ENCODE peak calls at places on chromosomes 6 and 20, in five cellular contexts. G is AG09309, D is fibroblast of the aortic adventitia, A is RWPE2, J is heart left ventricle. E is an unnamed sample.

GRCh38 chr20:17457064-17457463 is 74.1 kb downstream of the BFSP1 start:
- DNase-seq in G (no peak), A (no peak), D (no peak), J (no peak), E (no peak)

GRCh38 chr6:130183271-130184222 is 39.2 kb downstream of the SAMD3 start:
- DNase-seq in J (no peak), G (no peak), A (no peak), D (no peak), E (no peak)

GRCh38 chr6:28711325-28711724 is 185.6 kb downstream of the GPX5 start:
- DNase-seq in D (no peak), G (no peak), J (no peak), A (no peak), E (no peak)

GRCh38 chr6:56570434-56571359 is 72.0 kb downstream of the DST start:
- DNase-seq in G (no peak), D (peak; percentile 47), A (no peak), J (no peak), E (no peak)

GRCh38 chr6:98039876-98040605 is 757.0 kb upstream of the MMS22L start:
- DNase-seq in G (no peak), D (no peak), A (no peak), J (no peak), E (no peak)

GRCh38 chr20:1826046-1826445 is 69.2 kb upstream of the SIRPA start:
- DNase-seq in J (no peak), G (no peak), A (no peak), D (no peak), E (no peak)

GRCh38 chr6:41545174-41545702 is 943 bp upstream of the FOXP4 start:
- DNase-seq in D (no peak), A (no peak), J (no peak), G (no peak), E (no peak)

GRCh38 chr20:56722042-56722441 is 92.9 kb downstream of the TFAP2C start:
- DNase-seq in D (no peak), G (no peak), A (peak; percentile 55), J (no peak), E (no peak)

GRCh38 chr6:45185403-45186251 is 142.5 kb upstream of the RUNX2 start:
- DNase-seq in D (peak; percentile 21), G (no peak), J (no peak), A (no peak), E (no peak)

GRCh38 chr6:88422831-88423230 is 256.7 kb upstream of the CNR1 start:
- DNase-seq in D (no peak), G (no peak), J (no peak), A (no peak), E (no peak)

GRCh38 chr6:24325978-24326377 is 31.9 kb downstream of the DCDC2 start:
- DNase-seq in G (no peak), D (no peak), J (no peak), A (no peak), E (no peak)

GRCh38 chr20:53565254-53565653 is 28.4 kb downstream of the ZNF217 start:
- DNase-seq in J (no peak), D (no peak), A (no peak), G (no peak), E (no peak)

GRCh38 chr6:5484692-5485091 is 223.4 kb downstream of the FARS2 start:
- DNase-seq in J (no peak), A (no peak), G (no peak), D (no peak), E (no peak)

GRCh38 chr6:136477548-136477947 is 72.7 kb downstream of the MAP7 start:
- DNase-seq in J (no peak), D (no peak), G (no peak), A (no peak), E (no peak)

GRCh38 chr6:108684809-108685329 is 124.2 kb downstream of the FOXO3 start:
- DNase-seq in G (peak; percentile 4), A (no peak), J (no peak), D (peak; percentile 49), E (peak; percentile 91)

GRCh38 chr6:30541515-30542403 is 14.5 kb downstream of the GNL1 start:
- DNase-seq in G (peak; percentile 52), J (peak; percentile 86), D (peak; percentile 91), A (no peak), E (peak; percentile 59)

GRCh38 chr6:30544666-30545272 is 11.5 kb downstream of the GNL1 start:
- DNase-seq in G (peak; percentile 46), D (peak; percentile 78), A (no peak), J (no peak), E (no peak)

GRCh38 chr6:30543824-30544223 is 12.5 kb downstream of the GNL1 start:
- DNase-seq in D (no peak), A (no peak), J (no peak), G (no peak), E (no peak)

GRCh38 chr6:30542404-30542725 is 13.9 kb downstream of the GNL1 start:
- DNase-seq in D (no peak), A (no peak), J (no peak), G (no peak), E (no peak)

DNA sequence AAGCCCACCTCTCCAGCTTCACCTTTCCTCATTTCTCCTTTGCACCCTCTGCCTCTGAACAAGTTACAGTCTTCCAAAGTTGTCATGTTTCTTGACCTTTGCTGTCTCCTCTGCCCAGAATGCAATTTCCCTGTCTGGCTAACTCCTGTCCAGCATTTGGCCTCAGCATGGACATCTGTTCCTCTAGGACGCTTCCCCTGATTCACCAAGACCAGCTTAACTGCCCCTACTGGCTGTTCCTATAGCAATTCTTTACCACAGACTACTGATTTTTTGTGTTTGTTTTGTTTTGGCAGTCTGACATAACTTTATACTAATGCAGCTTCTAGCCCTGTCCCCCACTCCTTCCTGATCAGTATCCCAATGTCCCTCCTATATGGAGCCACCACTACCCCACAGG is 13.4 kb downstream of the GNL1 start:
- DNase-seq in D (no peak), G (no peak), J (no peak), A (no peak), E (no peak)
- TF ChIP-seq CTCF in D (no peak), G (no peak), J (no peak), A (no peak), E (no peak)

DNA sequence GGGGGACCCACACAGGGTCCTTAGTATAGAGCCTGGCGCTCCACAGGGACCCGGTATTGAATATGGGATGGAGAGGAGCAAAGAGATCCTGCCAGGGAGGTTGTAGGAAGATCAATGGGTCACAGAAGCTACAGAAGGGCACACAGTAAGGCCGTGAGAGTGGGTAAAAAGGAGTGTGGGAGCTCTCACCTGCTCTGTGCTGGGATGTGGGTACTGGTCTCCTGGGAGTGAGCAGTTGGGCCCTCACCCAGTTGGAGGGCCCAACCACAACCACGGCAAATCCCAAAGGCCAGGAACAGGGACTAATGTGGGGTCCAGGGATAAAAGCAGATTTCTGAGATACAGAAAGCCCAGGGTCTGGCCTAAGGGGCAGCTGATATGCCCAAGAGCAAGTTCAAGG is 73.4 kb upstream of the RNF24 start:
- DNase-seq in G (no peak), A (no peak), J (no peak), D (no peak), E (no peak)
- H3K4me3 ChIP-seq in G (no peak overlapping the region), A (no peak overlapping the region), J (no peak overlapping the region), D (no peak overlapping the region), E (no peak overlapping the region)

GRCh38 chr6:21402368-21402767 is 191.2 kb upstream of the SOX4 start:
- DNase-seq in D (peak; percentile 67), J (no peak), A (no peak), G (peak; percentile 54), E (no peak)

GRCh38 chr6:21395121-21395520 is 198.4 kb upstream of the SOX4 start:
- DNase-seq in A (no peak), D (peak; percentile 35), J (no peak), G (no peak), E (no peak)

GRCh38 chr6:21396313-21396712 is 197.2 kb upstream of the SOX4 start:
- DNase-seq in A (no peak), G (peak; percentile 39), J (no peak), D (peak; percentile 35), E (no peak)

GRCh38 chr6:21393426-21394165 is 200.0 kb upstream of the SOX4 start:
- DNase-seq in G (no peak), J (no peak), A (no peak), D (no peak), E (no peak)

DNA sequence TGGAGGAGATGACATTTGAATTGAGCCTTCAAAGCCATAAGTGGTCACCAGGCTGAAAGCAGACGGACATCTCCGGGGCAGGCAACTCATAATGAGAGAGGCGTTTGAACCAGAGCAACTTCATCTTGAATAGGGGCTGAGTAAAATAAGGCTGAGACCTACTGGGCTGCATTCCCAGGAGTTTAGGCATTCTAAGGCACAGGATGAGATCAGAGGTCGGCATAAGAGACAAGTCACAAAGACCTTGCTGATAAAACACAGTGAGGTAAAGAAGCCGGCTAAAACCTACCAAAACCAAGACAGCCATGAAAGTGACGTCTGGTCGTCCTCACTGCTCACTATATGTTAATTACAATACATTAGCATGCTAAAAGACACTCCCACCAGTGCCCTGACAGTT is 194.8 kb upstream of the SOX4 start:
- DNase-seq in D (no peak), J (no peak), G (no peak), A (no peak), E (no peak)
- TF ChIP-seq CTCF in D (no peak), J (no peak), G (no peak), A (no peak), E (no peak)

GRCh38 chr6:16130932-16131387 is 2.1 kb downstream of the MYLIP start:
- DNase-seq in J (no peak), D (peak; percentile 84), G (peak; percentile 34), A (no peak), E (peak; percentile 70)

GRCh38 chr6:16130437-16130891 is 1.6 kb downstream of the MYLIP start:
- DNase-seq in G (no peak), A (no peak), D (no peak), J (no peak), E (peak; percentile 45)

GRCh38 chr6:16127471-16127870 is 1.4 kb upstream of the MYLIP start:
- DNase-seq in A (no peak), G (no peak), D (no peak), J (no peak), E (no peak)

GRCh38 chr6:16129623-16130243 is 847 bp downstream of the MYLIP start:
- DNase-seq in J (peak; percentile 73), G (no peak), D (peak; percentile 36), A (no peak), E (no peak)

GRCh38 chr6:16128759-16129622 is at the start of gene MYLIP:
- DNase-seq in A (peak; percentile 93), J (peak; percentile 99), D (peak; percentile 87), G (peak; percentile 59), E (peak; percentile 76)
- H3K4me3 ChIP-seq in A (peak within 1 kb of the TSS; percentile 81), J (peak within 1 kb of the TSS; percentile 98), D (peak within 1 kb of the TSS; percentile 74), G (peak within 1 kb of the TSS; percentile 93), E (peak within 1 kb of the TSS; percentile 90)